ENCODE peak calls at places on chromosome 3, in eight cellular contexts. S, Q, P, D, H, W, F and B are unnamed samples.

GRCh38 chr3:167406876-167407492 is 26.9 kb upstream of the ZBBX start:
- DNase-seq in S (no peak), Q (no peak), P (peak), D (peak), H (no peak), W (peak), F (no peak), B (peak)

GRCh38 chr3:119939087-119939486 is 155.2 kb downstream of the GSK3B start:
- DNase-seq in S (no peak), Q (no peak), P (no peak), D (no peak), H (no peak), W (no peak), F (no peak), B (no peak)

GRCh38 chr3:179304605-179305004 is 18.2 kb upstream of the ZNF639 start:
- DNase-seq in S (no peak), Q (no peak), P (no peak), D (no peak), H (no peak), W (no peak), F (no peak), B (no peak)

GRCh38 chr3:150349314-150350097 is 58.6 kb upstream of the TSC22D2 start:
- DNase-seq in S (peak), Q (no peak), P (no peak), D (no peak), H (peak), W (no peak), F (no peak), B (no peak)

GRCh38 chr3:39531066-39531465 is 63.6 kb downstream of the MOBP start:
- DNase-seq in S (no peak), Q (no peak), P (no peak), D (no peak), H (no peak), W (no peak), F (no peak), B (no peak)

GRCh38 chr3:195558602-195559001 is 15.5 kb upstream of the PPP1R2 start:
- DNase-seq in S (no peak), Q (no peak), P (no peak), D (peak), H (no peak), W (no peak), F (no peak), B (peak)

GRCh38 chr3:157502916-157503620 is at the start of gene VEPH1:
- DNase-seq in S (no peak), Q (no peak), P (no peak), D (peak), H (no peak), W (no peak), F (no peak), B (no peak)

GRCh38 chr3:140955645-140956044 is 14.0 kb downstream of the SLC25A36 start:
- DNase-seq in S (no peak), Q (no peak), P (no peak), D (no peak), H (no peak), W (no peak), F (no peak), B (no peak)

GRCh38 chr3:141239551-141240281 is 8.1 kb downstream of the PXYLP1 start:
- DNase-seq in S (no peak), Q (no peak), P (no peak), D (no peak), H (no peak), W (no peak), F (no peak), B (no peak)

GRCh38 chr3:132723551-132723950 is 1.3 kb upstream of the NPHP3 start:
- DNase-seq in S (no peak), Q (no peak), P (no peak), D (no peak), H (no peak), W (no peak), F (no peak), B (no peak)

GRCh38 chr3:111668912-111669488 is 73.9 kb upstream of the ZBED2 start:
- DNase-seq in S (no peak), Q (no peak), P (no peak), D (no peak), H (no peak), W (no peak), F (no peak), B (peak)

GRCh38 chr3:130844462-130844861 is 49.4 kb upstream of the ATP2C1 start:
- DNase-seq in S (no peak), Q (no peak), P (no peak), D (no peak), H (no peak), W (no peak), F (no peak), B (no peak)

GRCh38 chr3:175212896-175213295 is 353.8 kb downstream of the NAALADL2 start:
- DNase-seq in S (no peak), Q (no peak), P (no peak), D (no peak), H (no peak), W (no peak), F (no peak), B (no peak)

GRCh38 chr3:129579991-129580390 is 26.5 kb downstream of the PLXND1 start:
- DNase-seq in S (no peak), Q (no peak), P (no peak), D (no peak), H (no peak), W (no peak), F (no peak), B (no peak)

GRCh38 chr3:9649791-9650521 is 651 bp downstream of the MTMR14 start:
- DNase-seq in S (no peak), Q (no peak), P (no peak), D (no peak), H (no peak), W (no peak), F (peak), B (peak)

GRCh38 chr3:132033471-132033870 is 1.3 kb downstream of the CPNE4 start:
- DNase-seq in S (no peak), Q (no peak), P (no peak), D (no peak), H (no peak), W (no peak), F (no peak), B (no peak)

GRCh38 chr3:98994128-98994762 is 92.8 kb upstream of the DCBLD2 start:
- DNase-seq in S (no peak), Q (no peak), P (no peak), D (no peak), H (no peak), W (no peak), F (no peak), B (peak)

GRCh38 chr3:13105181-13105580 is 32.0 kb upstream of the IQSEC1 start:
- DNase-seq in S (no peak), Q (no peak), P (no peak), D (no peak), H (no peak), W (no peak), F (no peak), B (no peak)

GRCh38 chr3:155572085-155572484 is 172.8 kb downstream of the PLCH1 start:
- DNase-seq in S (no peak), Q (no peak), P (no peak), D (no peak), H (no peak), W (no peak), F (no peak), B (no peak)

GRCh38 chr3:129248286-129248979 is 973 bp upstream of the COPG1 start:
- DNase-seq in S (no peak), Q (peak), P (no peak), D (peak), H (no peak), W (no peak), F (no peak), B (no peak)

GRCh38 chr3:161560006-161560637 is 63.5 kb downstream of the OTOL1 start:
- DNase-seq in S (peak), Q (peak), P (no peak), D (peak), H (peak), W (peak), F (no peak), B (peak)

GRCh38 chr3:133135303-133135702 is 97.1 kb downstream of the TMEM108 start:
- DNase-seq in S (no peak), Q (no peak), P (no peak), D (no peak), H (no peak), W (no peak), F (no peak), B (no peak)

GRCh38 chr3:17023006-17023664 is 138.4 kb downstream of the PLCL2 start:
- DNase-seq in S (no peak), Q (no peak), P (no peak), D (no peak), H (no peak), W (no peak), F (peak), B (no peak)

GRCh38 chr3:79872483-79872882 is 104.7 kb upstream of the ROBO1 start:
- DNase-seq in S (no peak), Q (no peak), P (no peak), D (no peak), H (no peak), W (no peak), F (no peak), B (no peak)

DNA sequence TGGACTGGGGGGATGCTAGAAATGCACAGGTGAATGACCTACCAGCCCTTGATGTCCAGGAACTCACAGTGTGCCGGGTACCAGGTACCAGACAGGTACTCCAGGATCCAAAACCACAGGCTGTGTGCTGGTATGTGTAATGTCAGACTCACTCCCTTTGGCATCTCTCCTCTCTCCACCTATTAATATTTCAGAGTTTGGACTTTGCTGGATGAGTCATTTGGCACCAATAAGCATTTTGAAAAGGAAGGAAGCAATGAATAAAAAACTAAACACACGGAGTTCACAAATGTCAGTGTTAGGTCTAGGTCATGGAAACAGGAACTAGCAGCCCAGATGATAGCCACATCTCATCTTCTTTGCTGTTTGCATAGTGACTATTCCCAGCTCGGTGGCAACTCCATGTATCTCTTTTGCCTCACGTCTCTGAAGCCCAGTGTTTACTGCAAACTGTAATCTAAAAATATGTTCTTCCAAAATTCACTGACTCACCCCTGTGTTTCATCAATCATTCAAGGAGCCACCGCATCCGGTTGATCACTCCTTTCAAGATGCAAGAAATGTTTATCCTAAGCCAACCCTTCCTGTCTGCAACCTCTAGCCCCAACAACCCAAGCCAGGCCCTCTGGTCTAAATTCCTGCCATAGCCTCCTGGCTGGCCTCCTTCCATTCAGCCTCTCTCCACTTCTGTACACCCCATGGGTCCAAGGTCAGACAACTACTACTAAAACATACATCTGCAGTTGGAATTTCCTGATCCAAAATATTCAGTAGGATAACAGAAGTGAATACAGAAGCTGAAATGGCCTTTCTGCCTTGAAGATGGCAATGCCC is 8.4 kb downstream of the ITGB5 start:
- DNase-seq in S (peak), Q (peak), P (peak), D (peak), H (peak), W (no peak), F (no peak), B (peak)
- TF ChIP-seq POLR2A in S (no peak), Q (no peak), P (no peak), D (no peak), H (no peak), W (no peak), F (no peak), B (peak)

DNA sequence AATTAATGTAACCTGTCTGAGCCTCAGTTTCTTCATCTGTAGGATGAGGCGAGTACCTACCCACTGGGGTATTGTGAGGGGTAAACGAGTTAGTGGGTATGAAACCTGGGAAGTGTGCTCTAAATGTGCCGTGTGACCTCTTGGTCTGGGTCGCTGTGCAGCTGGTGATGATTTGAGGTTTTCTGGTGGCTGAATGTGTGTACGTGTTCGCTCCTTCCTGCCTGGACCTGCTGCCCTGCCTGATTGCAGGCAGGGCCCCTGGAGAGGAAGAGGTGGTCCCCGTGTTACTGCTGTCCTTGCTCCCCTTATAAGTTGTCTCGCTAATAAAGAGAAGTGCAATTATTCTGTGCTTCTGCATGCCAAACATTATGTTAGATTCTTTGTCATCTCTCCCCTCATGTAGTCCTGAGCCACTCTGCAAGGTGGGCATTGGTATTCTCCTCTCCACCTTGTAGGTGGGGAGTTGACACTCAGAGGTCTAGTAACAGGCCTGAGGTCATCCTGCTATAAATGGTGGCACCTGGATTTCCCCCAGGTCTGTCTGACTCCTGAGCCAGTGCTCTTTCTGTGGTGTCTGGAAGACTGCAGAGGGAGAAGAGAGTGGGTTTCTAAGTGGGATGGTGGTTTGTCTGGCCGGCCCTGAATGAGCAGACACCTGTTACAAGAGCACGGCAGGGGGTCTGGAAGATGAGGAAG is 15.7 kb downstream of the PDIA5 start:
- DNase-seq in S (no peak), Q (no peak), P (no peak), D (no peak), H (no peak), W (no peak), F (peak), B (peak)
- TF ChIP-seq POLR2A in S (no peak), Q (no peak), P (no peak), D (no peak), H (no peak), W (no peak), F (no peak), B (no peak)

GRCh38 chr3:52123106-52123708 is 31.0 kb downstream of the POC1A start:
- DNase-seq in S (peak), Q (peak), P (peak), D (peak), H (peak), W (peak), F (no peak), B (peak)
- TF ChIP-seq POLR2A in S (no peak), Q (no peak), P (no peak), D (no peak), H (no peak), W (no peak), F (no peak), B (no peak)

GRCh38 chr3:32837366-32837765 is 19.6 kb downstream of the TRIM71 start:
- DNase-seq in S (no peak), Q (no peak), P (no peak), D (no peak), H (no peak), W (no peak), F (no peak), B (no peak)

GRCh38 chr3:32835943-32836342 is 18.1 kb downstream of the TRIM71 start:
- DNase-seq in S (no peak), Q (no peak), P (no peak), D (no peak), H (no peak), W (no peak), F (no peak), B (no peak)

GRCh38 chr3:32837789-32838188 is 20.0 kb downstream of the TRIM71 start:
- DNase-seq in S (no peak), Q (no peak), P (no peak), D (no peak), H (no peak), W (no peak), F (no peak), B (no peak)

GRCh38 chr3:32835049-32835371 is 17.2 kb downstream of the TRIM71 start:
- DNase-seq in S (no peak), Q (no peak), P (no peak), D (no peak), H (no peak), W (no peak), F (no peak), B (no peak)

GRCh38 chr3:32836601-32837000 is 18.8 kb downstream of the TRIM71 start:
- DNase-seq in S (no peak), Q (no peak), P (no peak), D (no peak), H (no peak), W (no peak), F (no peak), B (no peak)
- TF ChIP-seq POLR2A in S (no peak), Q (no peak), P (no peak), D (no peak), H (no peak), W (no peak), F (no peak), B (no peak)

GRCh38 chr3:194223951-194224350 is 88.0 kb downstream of the HES1 start:
- DNase-seq in S (no peak), Q (no peak), P (no peak), D (no peak), H (no peak), W (no peak), F (no peak), B (no peak)
- TF ChIP-seq POLR2A in S (no peak), Q (no peak), P (no peak), D (no peak), H (no peak), W (no peak), F (no peak), B (no peak)

GRCh38 chr3:170357920-170358854 is 672 bp downstream of the SKIL start:
- DNase-seq in S (peak), Q (peak), P (peak), D (peak), H (peak), W (peak), F (no peak), B (peak)
- TF ChIP-seq POLR2A in S (no peak), Q (no peak), P (no peak), D (peak), H (no peak), W (no peak), F (peak), B (no peak)